ENCODE peak calls at places on chromosome 21, in six cellular contexts. One of them, this sample, is unnamed.

GRCh38 chr21:45590726-45591618 is 48.7 kb upstream of the SLC19A1 start:
- DNase-seq in heart left ventricle: no peak
- DNase-seq in astrocyte of the spinal cord: no peak
- DNase-seq in cardiac muscle cell: no peak
- DNase-seq in fibroblast of villous mesenchyme: no peak
- DNase-seq in MM.1S: no peak
- DNase-seq in this sample: no peak

GRCh38 chr21:29192999-29193563 is 62.6 kb downstream of the MAP3K7CL start:
- DNase-seq in heart left ventricle: no peak
- DNase-seq in astrocyte of the spinal cord: no peak
- DNase-seq in cardiac muscle cell: no peak
- DNase-seq in fibroblast of villous mesenchyme: no peak
- DNase-seq in MM.1S: no peak
- DNase-seq in this sample: no peak

GRCh38 chr21:39750670-39751069 is 5.7 kb downstream of the IGSF5 start:
- DNase-seq in heart left ventricle: no peak
- DNase-seq in astrocyte of the spinal cord: no peak
- DNase-seq in cardiac muscle cell: no peak
- DNase-seq in fibroblast of villous mesenchyme: no peak
- DNase-seq in MM.1S: no peak
- DNase-seq in this sample: no peak

GRCh38 chr21:39263372-39263771 is 50.1 kb downstream of the BRWD1 start:
- DNase-seq in heart left ventricle: no peak
- DNase-seq in astrocyte of the spinal cord: no peak
- DNase-seq in cardiac muscle cell: no peak
- DNase-seq in fibroblast of villous mesenchyme: peak; percentile 62
- DNase-seq in MM.1S: no peak
- DNase-seq in this sample: peak; percentile 33

GRCh38 chr21:17609681-17610080 is 3.0 kb downstream of the BTG3 start:
- DNase-seq in heart left ventricle: no peak
- DNase-seq in astrocyte of the spinal cord: no peak
- DNase-seq in cardiac muscle cell: no peak
- DNase-seq in fibroblast of villous mesenchyme: no peak
- DNase-seq in MM.1S: no peak
- DNase-seq in this sample: no peak

GRCh38 chr21:38142226-38142625 is 114.6 kb upstream of the KCNJ15 start:
- DNase-seq in heart left ventricle: no peak
- DNase-seq in astrocyte of the spinal cord: no peak
- DNase-seq in cardiac muscle cell: no peak
- DNase-seq in fibroblast of villous mesenchyme: no peak
- DNase-seq in MM.1S: no peak
- DNase-seq in this sample: no peak

GRCh38 chr21:45124596-45124995 is 50.2 kb downstream of the ADARB1 start:
- DNase-seq in heart left ventricle: no peak
- DNase-seq in astrocyte of the spinal cord: no peak
- DNase-seq in cardiac muscle cell: no peak
- DNase-seq in fibroblast of villous mesenchyme: no peak
- DNase-seq in MM.1S: no peak
- DNase-seq in this sample: no peak

GRCh38 chr21:46634427-46634826 is 1.0 kb upstream of the PRMT2 start:
- DNase-seq in heart left ventricle: no peak
- DNase-seq in astrocyte of the spinal cord: no peak
- DNase-seq in cardiac muscle cell: no peak
- DNase-seq in fibroblast of villous mesenchyme: no peak
- DNase-seq in MM.1S: no peak
- DNase-seq in this sample: no peak

GRCh38 chr21:45405819-45406762 is 1.1 kb downstream of the COL18A1 start:
- DNase-seq in heart left ventricle: peak; percentile 70
- DNase-seq in astrocyte of the spinal cord: peak; percentile 50
- DNase-seq in cardiac muscle cell: peak; percentile 85
- DNase-seq in fibroblast of villous mesenchyme: peak; percentile 51
- DNase-seq in MM.1S: no peak
- DNase-seq in this sample: peak; percentile 45

GRCh38 chr21:45180289-45180599 is 105.9 kb downstream of the ADARB1 start:
- DNase-seq in heart left ventricle: no peak
- DNase-seq in astrocyte of the spinal cord: no peak
- DNase-seq in cardiac muscle cell: no peak
- DNase-seq in fibroblast of villous mesenchyme: no peak
- DNase-seq in MM.1S: no peak
- DNase-seq in this sample: no peak

GRCh38 chr21:39542736-39543135 is 70.0 kb upstream of the B3GALT5 start:
- DNase-seq in heart left ventricle: no peak
- DNase-seq in astrocyte of the spinal cord: no peak
- DNase-seq in cardiac muscle cell: no peak
- DNase-seq in fibroblast of villous mesenchyme: no peak
- DNase-seq in MM.1S: no peak
- DNase-seq in this sample: no peak

GRCh38 chr21:29649370-29649963 is 290.3 kb downstream of the GRIK1 start:
- DNase-seq in heart left ventricle: no peak
- DNase-seq in astrocyte of the spinal cord: no peak
- DNase-seq in cardiac muscle cell: no peak
- DNase-seq in fibroblast of villous mesenchyme: peak; percentile 24
- DNase-seq in MM.1S: no peak
- DNase-seq in this sample: no peak

GRCh38 chr21:46377789-46378188 is 53.8 kb downstream of the PCNT start:
- DNase-seq in heart left ventricle: no peak
- DNase-seq in astrocyte of the spinal cord: no peak
- DNase-seq in cardiac muscle cell: no peak
- DNase-seq in fibroblast of villous mesenchyme: no peak
- DNase-seq in MM.1S: no peak
- DNase-seq in this sample: no peak

GRCh38 chr21:46004168-46004861 is 22.7 kb downstream of the COL6A1 start:
- DNase-seq in heart left ventricle: peak; percentile 59
- DNase-seq in astrocyte of the spinal cord: no peak
- DNase-seq in cardiac muscle cell: no peak
- DNase-seq in fibroblast of villous mesenchyme: no peak
- DNase-seq in MM.1S: no peak
- DNase-seq in this sample: no peak

GRCh38 chr21:15731243-15731613 is 1.4 kb downstream of the USP25 start:
- DNase-seq in heart left ventricle: no peak
- DNase-seq in astrocyte of the spinal cord: no peak
- DNase-seq in cardiac muscle cell: no peak
- DNase-seq in fibroblast of villous mesenchyme: peak; percentile 13
- DNase-seq in MM.1S: no peak
- DNase-seq in this sample: no peak

GRCh38 chr21:22062472-22063139 is 1064.4 kb downstream of the NCAM2 start:
- DNase-seq in heart left ventricle: no peak
- DNase-seq in astrocyte of the spinal cord: no peak
- DNase-seq in cardiac muscle cell: no peak
- DNase-seq in fibroblast of villous mesenchyme: no peak
- DNase-seq in MM.1S: no peak
- DNase-seq in this sample: no peak

GRCh38 chr21:22056904-22057303 is 1058.7 kb downstream of the NCAM2 start:
- DNase-seq in heart left ventricle: no peak
- DNase-seq in astrocyte of the spinal cord: no peak
- DNase-seq in cardiac muscle cell: no peak
- DNase-seq in fibroblast of villous mesenchyme: no peak
- DNase-seq in MM.1S: no peak
- DNase-seq in this sample: no peak
- TF ChIP-seq CTCF in heart left ventricle: no peak
- TF ChIP-seq CTCF in astrocyte of the spinal cord: no peak
- TF ChIP-seq CTCF in cardiac muscle cell: no peak
- TF ChIP-seq CTCF in fibroblast of villous mesenchyme: no peak
- TF ChIP-seq CTCF in MM.1S: no peak
- TF ChIP-seq CTCF in this sample: no peak

GRCh38 chr21:41847066-41847804 is 31.9 kb downstream of the PRDM15 start:
- DNase-seq in heart left ventricle: no peak
- DNase-seq in astrocyte of the spinal cord: peak; percentile 6
- DNase-seq in cardiac muscle cell: peak; percentile 24
- DNase-seq in fibroblast of villous mesenchyme: peak; percentile 6
- DNase-seq in MM.1S: no peak
- DNase-seq in this sample: peak; percentile 42
- TF ChIP-seq CTCF in heart left ventricle: no peak
- TF ChIP-seq CTCF in astrocyte of the spinal cord: no peak
- TF ChIP-seq CTCF in cardiac muscle cell: no peak
- TF ChIP-seq CTCF in fibroblast of villous mesenchyme: peak; percentile 19
- TF ChIP-seq CTCF in MM.1S: no peak
- TF ChIP-seq CTCF in this sample: peak; percentile 42

GRCh38 chr21:43619856-43620255 is 39.4 kb downstream of the HSF2BP start:
- DNase-seq in heart left ventricle: no peak
- DNase-seq in astrocyte of the spinal cord: no peak
- DNase-seq in cardiac muscle cell: no peak
- DNase-seq in fibroblast of villous mesenchyme: peak; percentile 44
- DNase-seq in MM.1S: no peak
- DNase-seq in this sample: no peak
- TF ChIP-seq CTCF in heart left ventricle: no peak
- TF ChIP-seq CTCF in astrocyte of the spinal cord: no peak
- TF ChIP-seq CTCF in cardiac muscle cell: peak; percentile 8
- TF ChIP-seq CTCF in fibroblast of villous mesenchyme: peak; percentile 32
- TF ChIP-seq CTCF in MM.1S: peak; percentile 29
- TF ChIP-seq CTCF in this sample: peak; percentile 25

GRCh38 chr21:32122082-32122481 is 156.8 kb downstream of the MIS18A start:
- DNase-seq in heart left ventricle: no peak
- DNase-seq in astrocyte of the spinal cord: no peak
- DNase-seq in cardiac muscle cell: no peak
- DNase-seq in fibroblast of villous mesenchyme: no peak
- DNase-seq in MM.1S: no peak
- DNase-seq in this sample: no peak
- TF ChIP-seq CTCF in heart left ventricle: no peak
- TF ChIP-seq CTCF in astrocyte of the spinal cord: no peak
- TF ChIP-seq CTCF in cardiac muscle cell: no peak
- TF ChIP-seq CTCF in fibroblast of villous mesenchyme: no peak
- TF ChIP-seq CTCF in MM.1S: peak; percentile 8
- TF ChIP-seq CTCF in this sample: no peak

DNA sequence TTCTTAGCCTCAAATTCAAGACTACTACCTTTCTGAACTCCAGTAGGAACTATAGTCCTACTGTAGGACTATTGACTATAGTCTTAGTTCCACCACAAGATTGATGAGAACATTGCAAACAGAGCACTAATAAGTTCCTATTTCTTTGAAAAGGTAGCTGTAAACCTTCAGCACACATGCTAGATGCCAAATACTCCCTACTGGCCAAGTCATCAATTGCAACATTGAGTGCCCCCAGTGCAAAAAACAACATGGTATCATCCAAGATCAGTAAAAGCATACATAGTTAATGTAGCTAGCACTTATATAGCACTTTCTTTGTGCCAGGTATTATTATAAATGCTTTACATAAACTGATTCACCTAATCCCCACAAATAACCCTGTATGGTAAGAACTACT is 99.8 kb downstream of the MRPL39 start:
- DNase-seq in heart left ventricle: no peak
- DNase-seq in astrocyte of the spinal cord: no peak
- DNase-seq in cardiac muscle cell: no peak
- DNase-seq in fibroblast of villous mesenchyme: no peak
- DNase-seq in MM.1S: no peak
- DNase-seq in this sample: peak; percentile 39
- TF ChIP-seq CTCF in heart left ventricle: no peak
- TF ChIP-seq CTCF in astrocyte of the spinal cord: no peak
- TF ChIP-seq CTCF in cardiac muscle cell: no peak
- TF ChIP-seq CTCF in fibroblast of villous mesenchyme: no peak
- TF ChIP-seq CTCF in MM.1S: no peak
- TF ChIP-seq CTCF in this sample: peak; percentile 37

GRCh38 chr21:26844258-26845065 is 747 bp downstream of the ADAMTS1 start:
- DNase-seq in heart left ventricle: peak; percentile 86
- DNase-seq in astrocyte of the spinal cord: peak; percentile 63
- DNase-seq in cardiac muscle cell: peak; percentile 68
- DNase-seq in fibroblast of villous mesenchyme: no peak
- DNase-seq in MM.1S: peak; percentile 45
- DNase-seq in this sample: peak; percentile 65
- TF ChIP-seq CTCF in heart left ventricle: no peak
- TF ChIP-seq CTCF in astrocyte of the spinal cord: peak; percentile 11
- TF ChIP-seq CTCF in cardiac muscle cell: peak; percentile 21
- TF ChIP-seq CTCF in fibroblast of villous mesenchyme: peak; percentile 6
- TF ChIP-seq CTCF in MM.1S: peak; percentile 3
- TF ChIP-seq CTCF in this sample: peak; percentile 17

DNA sequence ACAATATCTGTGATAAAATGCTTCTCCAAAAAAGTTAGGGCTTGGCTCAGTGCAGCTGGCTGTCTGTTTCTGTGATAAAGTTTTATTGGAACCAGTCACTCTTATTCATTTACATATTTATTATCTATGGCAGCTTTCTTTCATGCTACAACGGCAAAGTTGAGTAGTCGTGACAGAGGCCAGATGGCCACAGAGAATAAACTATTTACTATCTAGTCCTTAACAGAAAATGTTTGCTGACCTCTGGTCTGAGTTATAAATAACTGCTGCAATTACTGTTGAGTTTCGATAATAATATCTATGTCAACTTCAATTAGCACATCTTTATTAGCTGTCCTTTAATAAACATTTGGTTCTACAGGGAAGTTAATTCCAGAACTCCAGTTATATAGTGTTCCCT is 180.2 kb upstream of the RUNX1 start:
- DNase-seq in heart left ventricle: no peak
- DNase-seq in astrocyte of the spinal cord: no peak
- DNase-seq in cardiac muscle cell: no peak
- DNase-seq in fibroblast of villous mesenchyme: peak; percentile 86
- DNase-seq in MM.1S: no peak
- DNase-seq in this sample: no peak
- TF ChIP-seq CTCF in heart left ventricle: no peak
- TF ChIP-seq CTCF in astrocyte of the spinal cord: no peak
- TF ChIP-seq CTCF in cardiac muscle cell: no peak
- TF ChIP-seq CTCF in fibroblast of villous mesenchyme: no peak
- TF ChIP-seq CTCF in MM.1S: no peak
- TF ChIP-seq CTCF in this sample: no peak

GRCh38 chr21:33105088-33105487 is 35.1 kb downstream of the OLIG1 start:
- DNase-seq in heart left ventricle: no peak
- DNase-seq in astrocyte of the spinal cord: no peak
- DNase-seq in cardiac muscle cell: no peak
- DNase-seq in fibroblast of villous mesenchyme: no peak
- DNase-seq in MM.1S: no peak
- DNase-seq in this sample: no peak

GRCh38 chr21:33096426-33096825 is 26.5 kb downstream of the OLIG1 start:
- DNase-seq in heart left ventricle: no peak
- DNase-seq in astrocyte of the spinal cord: no peak
- DNase-seq in cardiac muscle cell: no peak
- DNase-seq in fibroblast of villous mesenchyme: no peak
- DNase-seq in MM.1S: no peak
- DNase-seq in this sample: no peak

GRCh38 chr21:33099131-33099530 is 29.2 kb downstream of the OLIG1 start:
- DNase-seq in heart left ventricle: no peak
- DNase-seq in astrocyte of the spinal cord: no peak
- DNase-seq in cardiac muscle cell: no peak
- DNase-seq in fibroblast of villous mesenchyme: no peak
- DNase-seq in MM.1S: no peak
- DNase-seq in this sample: no peak

GRCh38 chr21:33101300-33102005 is 31.5 kb downstream of the OLIG1 start:
- DNase-seq in heart left ventricle: no peak
- DNase-seq in astrocyte of the spinal cord: no peak
- DNase-seq in cardiac muscle cell: no peak
- DNase-seq in fibroblast of villous mesenchyme: no peak
- DNase-seq in MM.1S: no peak
- DNase-seq in this sample: no peak
- TF ChIP-seq CTCF in heart left ventricle: no peak
- TF ChIP-seq CTCF in astrocyte of the spinal cord: no peak
- TF ChIP-seq CTCF in cardiac muscle cell: no peak
- TF ChIP-seq CTCF in fibroblast of villous mesenchyme: no peak
- TF ChIP-seq CTCF in MM.1S: no peak
- TF ChIP-seq CTCF in this sample: no peak

DNA sequence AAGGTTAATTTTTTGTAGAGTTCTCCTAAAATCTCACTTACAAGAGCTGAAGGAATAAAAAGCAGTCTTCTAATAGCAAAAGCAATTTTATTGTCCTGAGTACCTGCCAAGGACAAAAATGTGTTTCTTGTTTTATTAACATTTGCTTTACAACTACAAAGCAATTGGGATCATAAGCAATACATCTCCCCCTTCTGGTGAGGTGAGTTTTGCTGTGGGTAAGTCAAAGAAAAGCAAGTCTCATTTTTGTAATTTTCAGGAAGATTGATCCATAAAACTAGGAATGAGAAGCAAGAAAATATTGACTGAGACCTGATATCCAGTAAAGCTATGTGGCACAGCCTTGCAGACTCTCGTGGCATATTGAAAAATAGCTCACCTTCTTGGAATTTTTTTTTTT is 2162.7 kb downstream of the NCAM2 start:
- DNase-seq in heart left ventricle: no peak
- DNase-seq in astrocyte of the spinal cord: no peak
- DNase-seq in cardiac muscle cell: no peak
- DNase-seq in fibroblast of villous mesenchyme: no peak
- DNase-seq in MM.1S: no peak
- DNase-seq in this sample: peak; percentile 5
- TF ChIP-seq CTCF in heart left ventricle: no peak
- TF ChIP-seq CTCF in astrocyte of the spinal cord: no peak
- TF ChIP-seq CTCF in cardiac muscle cell: no peak
- TF ChIP-seq CTCF in fibroblast of villous mesenchyme: no peak
- TF ChIP-seq CTCF in MM.1S: peak; percentile 12
- TF ChIP-seq CTCF in this sample: peak; percentile 21